ENCODE peak calls at places on chromosome 13, in five cellular contexts. One of them, this sample, is unnamed.

GRCh38 chr13:32311188-32311897 is 3.8 kb downstream of the ZAR1L start:
- DNase-seq in CD4-positive, alpha-beta T cell: no peak
- DNase-seq in tibial nerve: no peak
- DNase-seq in WTC11: no peak
- DNase-seq in cardiac muscle cell: no peak
- DNase-seq in this sample: no peak

GRCh38 chr13:40666058-40666904 is at the start of gene FOXO1:
- DNase-seq in cardiac muscle cell: peak
- DNase-seq in CD4-positive, alpha-beta T cell: peak
- DNase-seq in WTC11: peak
- DNase-seq in tibial nerve: peak
- DNase-seq in this sample: peak

GRCh38 chr13:71055047-71055446 is 812.0 kb downstream of the DACH1 start:
- DNase-seq in CD4-positive, alpha-beta T cell: no peak
- DNase-seq in cardiac muscle cell: no peak
- DNase-seq in tibial nerve: no peak
- DNase-seq in WTC11: no peak
- DNase-seq in this sample: no peak

GRCh38 chr13:25241007-25241406 is 46.3 kb downstream of the MTMR6 start:
- DNase-seq in tibial nerve: no peak
- DNase-seq in CD4-positive, alpha-beta T cell: no peak
- DNase-seq in cardiac muscle cell: no peak
- DNase-seq in WTC11: no peak
- DNase-seq in this sample: no peak

GRCh38 chr13:47726394-47726793 is 274.7 kb downstream of the SUCLA2 start:
- DNase-seq in CD4-positive, alpha-beta T cell: no peak
- DNase-seq in tibial nerve: no peak
- DNase-seq in WTC11: no peak
- DNase-seq in cardiac muscle cell: no peak
- DNase-seq in this sample: no peak

GRCh38 chr13:75318138-75318833 is 163.7 kb downstream of the TBC1D4 start:
- DNase-seq in cardiac muscle cell: no peak
- DNase-seq in tibial nerve: no peak
- DNase-seq in WTC11: no peak
- DNase-seq in CD4-positive, alpha-beta T cell: no peak
- DNase-seq in this sample: no peak

GRCh38 chr13:106087201-106087600 is 448.3 kb downstream of the EFNB2 start:
- DNase-seq in cardiac muscle cell: no peak
- DNase-seq in WTC11: no peak
- DNase-seq in tibial nerve: no peak
- DNase-seq in CD4-positive, alpha-beta T cell: no peak
- DNase-seq in this sample: no peak

GRCh38 chr13:44879452-44880058 is 109.7 kb downstream of the NUFIP1 start:
- DNase-seq in cardiac muscle cell: peak
- DNase-seq in tibial nerve: no peak
- DNase-seq in WTC11: no peak
- DNase-seq in CD4-positive, alpha-beta T cell: no peak
- DNase-seq in this sample: no peak

GRCh38 chr13:99405966-99406365 is 95.3 kb upstream of the TM9SF2 start:
- DNase-seq in tibial nerve: no peak
- DNase-seq in WTC11: no peak
- DNase-seq in cardiac muscle cell: no peak
- DNase-seq in CD4-positive, alpha-beta T cell: no peak
- DNase-seq in this sample: no peak

GRCh38 chr13:34587586-34587985 is 354.5 kb upstream of the NBEA start:
- DNase-seq in WTC11: no peak
- DNase-seq in CD4-positive, alpha-beta T cell: no peak
- DNase-seq in cardiac muscle cell: peak
- DNase-seq in tibial nerve: no peak
- DNase-seq in this sample: no peak

GRCh38 chr13:57865600-57866294 is 234.2 kb downstream of the PCDH17 start:
- DNase-seq in CD4-positive, alpha-beta T cell: no peak
- DNase-seq in WTC11: no peak
- DNase-seq in cardiac muscle cell: no peak
- DNase-seq in tibial nerve: no peak
- DNase-seq in this sample: peak

GRCh38 chr13:106343831-106344230 is 191.6 kb downstream of the EFNB2 start:
- DNase-seq in cardiac muscle cell: no peak
- DNase-seq in tibial nerve: no peak
- DNase-seq in WTC11: no peak
- DNase-seq in CD4-positive, alpha-beta T cell: no peak
- DNase-seq in this sample: no peak

GRCh38 chr13:101942535-101943157 is 459.2 kb downstream of the FGF14 start:
- DNase-seq in cardiac muscle cell: no peak
- DNase-seq in CD4-positive, alpha-beta T cell: no peak
- DNase-seq in tibial nerve: no peak
- DNase-seq in WTC11: no peak
- DNase-seq in this sample: no peak

GRCh38 chr13:90533866-90534265 is 813.6 kb upstream of the MIR17HG start:
- DNase-seq in cardiac muscle cell: no peak
- DNase-seq in WTC11: no peak
- DNase-seq in tibial nerve: no peak
- DNase-seq in CD4-positive, alpha-beta T cell: no peak
- DNase-seq in this sample: no peak

GRCh38 chr13:20182231-20182846 is 10.4 kb downstream of the GJB2 start:
- DNase-seq in tibial nerve: peak
- DNase-seq in CD4-positive, alpha-beta T cell: peak
- DNase-seq in WTC11: peak
- DNase-seq in cardiac muscle cell: peak
- DNase-seq in this sample: peak

GRCh38 chr13:74136089-74136658 is 2.0 kb upstream of the KLF12 start:
- DNase-seq in CD4-positive, alpha-beta T cell: peak
- DNase-seq in tibial nerve: peak
- DNase-seq in cardiac muscle cell: peak
- DNase-seq in WTC11: peak
- DNase-seq in this sample: peak

GRCh38 chr13:51626749-51627148 is 42.5 kb downstream of the WDFY2 start:
- DNase-seq in tibial nerve: no peak
- DNase-seq in cardiac muscle cell: no peak
- DNase-seq in WTC11: no peak
- DNase-seq in CD4-positive, alpha-beta T cell: no peak
- DNase-seq in this sample: no peak

GRCh38 chr13:34414616-34415015 is 527.5 kb upstream of the NBEA start:
- DNase-seq in WTC11: no peak
- DNase-seq in tibial nerve: no peak
- DNase-seq in cardiac muscle cell: no peak
- DNase-seq in CD4-positive, alpha-beta T cell: no peak
- DNase-seq in this sample: no peak

GRCh38 chr13:41053384-41053826 is 7.9 kb upstream of the WBP4 start:
- DNase-seq in cardiac muscle cell: peak
- DNase-seq in tibial nerve: peak
- DNase-seq in WTC11: no peak
- DNase-seq in CD4-positive, alpha-beta T cell: no peak
- DNase-seq in this sample: no peak

GRCh38 chr13:83162493-83162892 is 719.8 kb downstream of the SLITRK1 start:
- DNase-seq in cardiac muscle cell: peak
- DNase-seq in CD4-positive, alpha-beta T cell: no peak
- DNase-seq in tibial nerve: no peak
- DNase-seq in WTC11: no peak
- DNase-seq in this sample: no peak

GRCh38 chr13:100214886-100215285 is 126.0 kb downstream of the PCCA start:
- DNase-seq in cardiac muscle cell: peak
- DNase-seq in CD4-positive, alpha-beta T cell: no peak
- DNase-seq in tibial nerve: no peak
- DNase-seq in WTC11: no peak
- DNase-seq in this sample: no peak

GRCh38 chr13:24328145-24328544 is 18.8 kb downstream of the C1QTNF9 start:
- DNase-seq in cardiac muscle cell: no peak
- DNase-seq in WTC11: peak
- DNase-seq in tibial nerve: no peak
- DNase-seq in CD4-positive, alpha-beta T cell: no peak
- DNase-seq in this sample: no peak

GRCh38 chr13:75339635-75340374 is 142.2 kb downstream of the TBC1D4 start:
- DNase-seq in tibial nerve: no peak
- DNase-seq in WTC11: no peak
- DNase-seq in CD4-positive, alpha-beta T cell: no peak
- DNase-seq in cardiac muscle cell: no peak
- DNase-seq in this sample: no peak

GRCh38 chr13:36131215-36131930 is at the start of gene DCLK1:
- DNase-seq in cardiac muscle cell: peak
- DNase-seq in tibial nerve: peak
- DNase-seq in WTC11: peak
- DNase-seq in CD4-positive, alpha-beta T cell: no peak
- DNase-seq in this sample: peak

GRCh38 chr13:36135876-36136275 is 4.7 kb upstream of the DCLK1 start:
- DNase-seq in WTC11: no peak
- DNase-seq in cardiac muscle cell: no peak
- DNase-seq in tibial nerve: no peak
- DNase-seq in CD4-positive, alpha-beta T cell: no peak
- DNase-seq in this sample: no peak

GRCh38 chr13:36131931-36132297 is 732 bp upstream of the DCLK1 start:
- DNase-seq in tibial nerve: peak
- DNase-seq in cardiac muscle cell: peak
- DNase-seq in CD4-positive, alpha-beta T cell: no peak
- DNase-seq in WTC11: no peak
- DNase-seq in this sample: no peak

GRCh38 chr13:36134632-36135031 is 3.5 kb upstream of the DCLK1 start:
- DNase-seq in cardiac muscle cell: no peak
- DNase-seq in CD4-positive, alpha-beta T cell: no peak
- DNase-seq in WTC11: no peak
- DNase-seq in tibial nerve: no peak
- DNase-seq in this sample: no peak

DNA sequence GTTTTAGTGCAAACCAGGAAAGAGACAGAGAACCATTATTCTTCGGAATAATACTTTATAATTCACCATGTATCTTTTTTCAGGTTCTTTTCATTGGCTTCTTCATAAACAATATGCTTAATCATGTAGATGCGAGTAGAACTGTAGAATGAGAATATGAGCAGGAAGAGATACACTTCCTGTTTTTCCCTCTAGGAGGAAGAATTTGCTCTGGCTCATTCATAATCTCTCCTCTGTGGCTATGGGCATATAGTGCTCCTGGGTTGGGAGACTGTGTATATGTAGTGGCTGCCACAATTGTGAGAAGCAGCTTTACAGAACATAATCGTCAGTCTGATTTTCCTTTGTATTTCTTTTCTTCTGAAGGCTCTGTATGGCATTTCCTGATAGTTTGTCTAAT is 2.8 kb upstream of the DCLK1 start:
- DNase-seq in CD4-positive, alpha-beta T cell: no peak
- DNase-seq in WTC11: no peak
- DNase-seq in cardiac muscle cell: peak
- DNase-seq in tibial nerve: no peak
- DNase-seq in this sample: no peak
- TF ChIP-seq CTCF in CD4-positive, alpha-beta T cell: no peak
- TF ChIP-seq CTCF in WTC11: no peak
- TF ChIP-seq CTCF in cardiac muscle cell: peak
- TF ChIP-seq CTCF in tibial nerve: no peak
- TF ChIP-seq CTCF in this sample: no peak

GRCh38 chr13:23087884-23088283 is 92.9 kb upstream of the SGCG start:
- DNase-seq in tibial nerve: peak
- DNase-seq in CD4-positive, alpha-beta T cell: no peak
- DNase-seq in WTC11: peak
- DNase-seq in cardiac muscle cell: peak
- DNase-seq in this sample: peak
- TF ChIP-seq CTCF in tibial nerve: peak
- TF ChIP-seq CTCF in CD4-positive, alpha-beta T cell: peak
- TF ChIP-seq CTCF in WTC11: no peak
- TF ChIP-seq CTCF in cardiac muscle cell: peak
- TF ChIP-seq CTCF in this sample: peak

GRCh38 chr13:43414111-43414510 is 372.7 kb downstream of the ENOX1 start:
- DNase-seq in cardiac muscle cell: no peak
- DNase-seq in CD4-positive, alpha-beta T cell: no peak
- DNase-seq in tibial nerve: no peak
- DNase-seq in WTC11: no peak
- DNase-seq in this sample: no peak
- TF ChIP-seq CTCF in cardiac muscle cell: no peak
- TF ChIP-seq CTCF in CD4-positive, alpha-beta T cell: no peak
- TF ChIP-seq CTCF in tibial nerve: no peak
- TF ChIP-seq CTCF in WTC11: no peak
- TF ChIP-seq CTCF in this sample: no peak

DNA sequence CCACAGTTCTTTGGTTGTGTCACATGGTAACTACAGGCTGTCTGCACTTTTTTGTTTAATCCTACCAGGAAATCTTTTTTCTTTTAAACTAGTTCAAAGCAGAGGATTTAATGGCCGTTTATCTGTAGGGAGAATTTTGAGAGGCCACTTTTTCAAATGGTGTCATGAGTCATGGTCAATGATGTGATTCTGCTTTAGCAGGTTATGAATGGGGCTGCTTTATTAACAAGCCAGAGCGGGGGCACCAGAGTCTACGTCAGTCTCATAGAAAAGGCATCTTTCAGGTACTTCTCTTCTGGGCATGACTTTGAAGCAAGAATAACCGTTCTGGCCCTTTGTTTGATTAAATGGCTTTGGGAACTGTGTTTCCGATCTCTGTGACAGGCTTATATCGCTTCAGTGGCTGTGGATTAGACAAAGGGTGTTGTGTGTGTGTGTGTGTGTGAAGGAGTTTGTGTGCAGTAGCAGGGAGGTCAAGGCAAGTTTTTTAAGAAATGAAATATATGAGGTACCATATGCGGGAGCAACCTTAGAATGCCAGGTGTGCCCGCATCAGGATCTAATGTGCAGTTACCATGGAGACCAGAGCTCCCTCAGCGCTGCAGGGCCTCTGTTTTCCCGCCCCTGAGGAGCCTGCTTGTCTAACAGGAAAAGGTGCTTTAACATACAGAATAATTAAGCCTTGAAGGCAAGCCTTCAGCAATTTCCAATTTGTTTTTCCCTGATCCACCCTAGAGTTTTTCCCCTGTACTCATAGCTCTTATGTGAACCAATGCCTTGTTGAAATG is 120.5 kb downstream of the KATNAL1 start:
- DNase-seq in WTC11: peak
- DNase-seq in cardiac muscle cell: no peak
- DNase-seq in tibial nerve: no peak
- DNase-seq in CD4-positive, alpha-beta T cell: no peak
- DNase-seq in this sample: no peak
- TF ChIP-seq CTCF in WTC11: no peak
- TF ChIP-seq CTCF in cardiac muscle cell: no peak
- TF ChIP-seq CTCF in tibial nerve: no peak
- TF ChIP-seq CTCF in CD4-positive, alpha-beta T cell: no peak
- TF ChIP-seq CTCF in this sample: no peak

GRCh38 chr13:56332671-56333070 is 808.0 kb upstream of the PRR20A start:
- DNase-seq in WTC11: no peak
- DNase-seq in cardiac muscle cell: no peak
- DNase-seq in tibial nerve: no peak
- DNase-seq in CD4-positive, alpha-beta T cell: no peak
- DNase-seq in this sample: no peak
- TF ChIP-seq CTCF in WTC11: no peak
- TF ChIP-seq CTCF in cardiac muscle cell: no peak
- TF ChIP-seq CTCF in tibial nerve: no peak
- TF ChIP-seq CTCF in CD4-positive, alpha-beta T cell: no peak
- TF ChIP-seq CTCF in this sample: no peak

DNA sequence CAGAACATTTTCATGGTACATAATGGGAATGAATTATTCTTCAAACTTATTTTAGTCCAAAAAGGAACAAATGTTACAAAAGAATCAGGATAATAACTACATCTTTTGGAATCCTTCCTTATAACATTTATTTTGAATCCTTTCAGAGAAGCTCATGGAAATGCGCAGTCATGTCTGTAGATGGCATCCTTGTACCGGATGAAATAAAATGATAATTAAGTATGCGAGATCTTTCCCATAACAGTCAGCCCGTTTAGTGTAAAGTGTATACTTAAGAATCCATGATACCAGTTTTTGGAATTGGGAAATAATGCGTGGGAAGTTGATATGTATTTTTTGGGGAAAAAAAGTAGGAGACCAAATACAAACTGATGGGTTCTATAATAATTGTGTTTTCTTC is 418.8 kb downstream of the GPC5 start:
- DNase-seq in cardiac muscle cell: peak
- DNase-seq in tibial nerve: no peak
- DNase-seq in WTC11: no peak
- DNase-seq in CD4-positive, alpha-beta T cell: no peak
- DNase-seq in this sample: no peak
- TF ChIP-seq CTCF in cardiac muscle cell: peak
- TF ChIP-seq CTCF in tibial nerve: no peak
- TF ChIP-seq CTCF in WTC11: no peak
- TF ChIP-seq CTCF in CD4-positive, alpha-beta T cell: no peak
- TF ChIP-seq CTCF in this sample: no peak